ENCODE peak calls at places on chromosomes 11 and 22, in five cellular contexts. One of them, this sample, is unnamed.

GRCh38 chr11:95515379-95515778 is 274.2 kb downstream of the FAM76B start:
- DNase-seq in HCT116: no peak
- DNase-seq in H1: no peak
- DNase-seq in SK-N-SH: no peak
- DNase-seq in K562: no peak
- DNase-seq in this sample: no peak

GRCh38 chr22:31084811-31085492 is 3.8 kb downstream of the SMTN start:
- DNase-seq in HCT116: no peak
- DNase-seq in H1: peak; percentile 95
- DNase-seq in SK-N-SH: peak; percentile 96
- DNase-seq in K562: peak; percentile 88
- DNase-seq in this sample: no peak

GRCh38 chr22:20946080-20946986 is 20.7 kb upstream of the AIFM3 start:
- DNase-seq in HCT116: no peak
- DNase-seq in H1: no peak
- DNase-seq in SK-N-SH: no peak
- DNase-seq in K562: no peak
- DNase-seq in this sample: no peak

GRCh38 chr11:2459016-2459725 is 14.4 kb downstream of the KCNQ1 start:
- DNase-seq in HCT116: no peak
- DNase-seq in H1: no peak
- DNase-seq in SK-N-SH: peak; percentile 26
- DNase-seq in K562: no peak
- DNase-seq in this sample: no peak

GRCh38 chr11:128240546-128240945 is 346.8 kb downstream of the ETS1 start:
- DNase-seq in HCT116: no peak
- DNase-seq in H1: no peak
- DNase-seq in SK-N-SH: no peak
- DNase-seq in K562: no peak
- DNase-seq in this sample: no peak

GRCh38 chr11:73980001-73980960 is 2.4 kb downstream of the UCP2 start:
- DNase-seq in HCT116: no peak
- DNase-seq in H1: no peak
- DNase-seq in SK-N-SH: no peak
- DNase-seq in K562: peak; percentile 88
- DNase-seq in this sample: peak; percentile 65

GRCh38 chr22:24975813-24976341 is 23.4 kb downstream of the KIAA1671 start:
- DNase-seq in HCT116: no peak
- DNase-seq in H1: no peak
- DNase-seq in SK-N-SH: no peak
- DNase-seq in K562: no peak
- DNase-seq in this sample: no peak

GRCh38 chr11:124882339-124883071 is 15.2 kb downstream of the ROBO4 start:
- DNase-seq in HCT116: no peak
- DNase-seq in H1: no peak
- DNase-seq in SK-N-SH: no peak
- DNase-seq in K562: no peak
- DNase-seq in this sample: no peak

GRCh38 chr22:41831383-41831782 is 1.5 kb upstream of the SREBF2 start:
- DNase-seq in HCT116: no peak
- DNase-seq in H1: no peak
- DNase-seq in SK-N-SH: no peak
- DNase-seq in K562: no peak
- DNase-seq in this sample: no peak

GRCh38 chr11:120547871-120548681 is 36.5 kb downstream of the GRIK4 start:
- DNase-seq in HCT116: peak; percentile 75
- DNase-seq in H1: no peak
- DNase-seq in SK-N-SH: peak; percentile 90
- DNase-seq in K562: no peak
- DNase-seq in this sample: peak; percentile 89

GRCh38 chr22:45112136-45112879 is 51.4 kb upstream of the NUP50 start:
- DNase-seq in HCT116: no peak
- DNase-seq in H1: no peak
- DNase-seq in SK-N-SH: no peak
- DNase-seq in K562: no peak
- DNase-seq in this sample: no peak

GRCh38 chr22:29216873-29217666 is 11.4 kb downstream of the EMID1 start:
- DNase-seq in HCT116: no peak
- DNase-seq in H1: no peak
- DNase-seq in SK-N-SH: peak; percentile 22
- DNase-seq in K562: no peak
- DNase-seq in this sample: peak; percentile 37

GRCh38 chr22:36328635-36329216 is 59.0 kb downstream of the MYH9 start:
- DNase-seq in HCT116: no peak
- DNase-seq in H1: no peak
- DNase-seq in SK-N-SH: no peak
- DNase-seq in K562: peak; percentile 60
- DNase-seq in this sample: no peak

GRCh38 chr11:110513521-110514450 is 84.0 kb downstream of the FDX1 start:
- DNase-seq in HCT116: no peak
- DNase-seq in H1: no peak
- DNase-seq in SK-N-SH: no peak
- DNase-seq in K562: no peak
- DNase-seq in this sample: no peak

GRCh38 chr22:49269371-49269770 is 558.3 kb downstream of the BRD1 start:
- DNase-seq in HCT116: no peak
- DNase-seq in H1: peak; percentile 63
- DNase-seq in SK-N-SH: no peak
- DNase-seq in K562: no peak
- DNase-seq in this sample: no peak

GRCh38 chr22:37526376-37526775 is 7.2 kb upstream of the CARD10 start:
- DNase-seq in HCT116: no peak
- DNase-seq in H1: no peak
- DNase-seq in SK-N-SH: no peak
- DNase-seq in K562: no peak
- DNase-seq in this sample: no peak
- TF ChIP-seq JUND in HCT116: no peak
- TF ChIP-seq JUND in H1: no peak
- TF ChIP-seq JUND in SK-N-SH: no peak
- TF ChIP-seq JUND in K562: no peak
- TF ChIP-seq JUND in this sample: no peak

DNA sequence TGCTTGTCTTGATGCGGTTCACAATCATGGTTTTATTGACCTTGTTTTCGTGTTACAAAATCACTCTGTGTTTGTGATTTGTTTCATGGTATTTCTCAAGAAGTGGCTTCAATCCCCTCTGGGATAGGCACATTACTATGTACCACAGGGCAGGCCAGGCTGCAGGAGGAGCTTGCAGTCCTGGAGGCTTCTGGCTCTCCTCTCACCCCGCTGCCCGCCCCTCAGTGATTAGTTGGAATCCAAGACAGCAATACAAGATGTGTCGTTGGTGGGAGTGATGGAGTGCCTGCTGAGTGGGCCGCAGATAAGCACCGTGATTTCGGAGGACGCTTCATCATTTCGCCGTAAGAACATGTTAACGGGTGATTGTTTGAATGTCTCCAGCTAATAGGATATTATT is 384.4 kb downstream of the MIAT start:
- DNase-seq in HCT116: no peak
- DNase-seq in H1: no peak
- DNase-seq in SK-N-SH: no peak
- DNase-seq in K562: no peak
- DNase-seq in this sample: no peak
- TF ChIP-seq JUND in HCT116: no peak
- TF ChIP-seq JUND in H1: no peak
- TF ChIP-seq JUND in SK-N-SH: no peak
- TF ChIP-seq JUND in K562: no peak
- TF ChIP-seq JUND in this sample: no peak

GRCh38 chr11:117058761-117059233 is 39.4 kb downstream of the SIK3 start:
- DNase-seq in HCT116: no peak
- DNase-seq in H1: no peak
- DNase-seq in SK-N-SH: peak; percentile 38
- DNase-seq in K562: no peak
- DNase-seq in this sample: no peak
- TF ChIP-seq JUND in HCT116: no peak
- TF ChIP-seq JUND in H1: peak; percentile 46
- TF ChIP-seq JUND in SK-N-SH: peak; percentile 73
- TF ChIP-seq JUND in K562: no peak
- TF ChIP-seq JUND in this sample: no peak

GRCh38 chr11:3896644-3897043 is 41.2 kb downstream of the STIM1 start:
- DNase-seq in HCT116: no peak
- DNase-seq in H1: no peak
- DNase-seq in SK-N-SH: no peak
- DNase-seq in K562: no peak
- DNase-seq in this sample: no peak

GRCh38 chr11:3892156-3892555 is 36.7 kb downstream of the STIM1 start:
- DNase-seq in HCT116: no peak
- DNase-seq in H1: no peak
- DNase-seq in SK-N-SH: no peak
- DNase-seq in K562: peak; percentile 69
- DNase-seq in this sample: no peak

GRCh38 chr11:3893311-3893710 is 37.8 kb downstream of the STIM1 start:
- DNase-seq in HCT116: no peak
- DNase-seq in H1: no peak
- DNase-seq in SK-N-SH: no peak
- DNase-seq in K562: no peak
- DNase-seq in this sample: no peak

GRCh38 chr11:3891751-3892150 is 36.3 kb downstream of the STIM1 start:
- DNase-seq in HCT116: no peak
- DNase-seq in H1: no peak
- DNase-seq in SK-N-SH: no peak
- DNase-seq in K562: no peak
- DNase-seq in this sample: no peak

DNA sequence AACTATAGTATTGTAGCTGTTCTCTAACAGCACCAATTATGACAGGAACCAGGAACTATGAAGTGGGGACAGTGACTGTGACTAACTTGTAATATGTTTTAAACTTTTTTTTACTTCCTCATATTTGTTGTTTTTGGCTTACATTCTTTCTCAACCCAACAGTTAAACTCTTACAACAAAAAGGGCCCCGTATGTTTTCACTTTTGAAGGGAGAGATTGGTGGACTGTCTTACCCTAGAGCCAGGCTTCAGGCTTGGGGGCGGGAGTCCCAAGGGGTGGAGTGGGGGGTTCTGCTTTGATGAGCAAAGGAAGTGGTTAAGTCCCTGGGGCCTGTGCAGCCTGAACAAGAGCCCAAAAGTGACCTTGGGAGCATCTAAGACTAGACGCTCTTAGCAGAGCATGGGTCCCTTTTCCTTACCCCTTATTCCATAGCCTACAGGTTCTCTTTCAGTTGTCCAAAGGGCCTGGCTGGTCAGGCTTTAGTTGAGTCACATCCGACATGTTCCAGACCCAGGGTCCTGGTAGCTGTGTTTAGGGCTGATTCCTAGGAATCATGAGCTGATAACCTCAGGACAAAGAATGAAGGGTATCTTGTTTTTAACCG is 38.8 kb downstream of the STIM1 start:
- DNase-seq in HCT116: no peak
- DNase-seq in H1: no peak
- DNase-seq in SK-N-SH: no peak
- DNase-seq in K562: peak; percentile 56
- DNase-seq in this sample: no peak
- TF ChIP-seq JUND in HCT116: no peak
- TF ChIP-seq JUND in H1: no peak
- TF ChIP-seq JUND in SK-N-SH: no peak
- TF ChIP-seq JUND in K562: no peak
- TF ChIP-seq JUND in this sample: no peak

DNA sequence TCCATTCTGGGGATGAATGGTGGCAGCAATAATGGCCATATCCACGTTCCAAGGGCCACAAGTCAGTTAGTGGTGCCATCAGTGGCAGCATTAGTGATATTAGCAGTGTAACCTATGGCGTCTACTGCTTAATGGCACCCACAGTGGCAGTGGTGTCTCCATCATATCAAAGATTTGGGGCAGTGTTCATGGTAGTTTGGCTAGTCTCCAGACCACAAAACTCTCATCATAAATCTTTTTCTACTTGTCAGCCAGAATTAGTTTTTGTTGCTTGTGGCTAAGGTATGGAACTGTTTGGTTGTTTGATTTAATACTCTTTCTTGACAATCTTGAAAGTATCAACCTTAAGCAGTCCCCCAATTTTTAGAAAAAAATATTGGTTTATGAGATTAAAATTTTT is 45.1 kb upstream of the DEUP1 start:
- DNase-seq in HCT116: no peak
- DNase-seq in H1: no peak
- DNase-seq in SK-N-SH: no peak
- DNase-seq in K562: no peak
- DNase-seq in this sample: no peak
- TF ChIP-seq JUND in HCT116: no peak
- TF ChIP-seq JUND in H1: no peak
- TF ChIP-seq JUND in SK-N-SH: no peak
- TF ChIP-seq JUND in K562: no peak
- TF ChIP-seq JUND in this sample: no peak

GRCh38 chr22:34847072-34847471 is 218.9 kb upstream of the ISX start:
- DNase-seq in HCT116: no peak
- DNase-seq in H1: no peak
- DNase-seq in SK-N-SH: no peak
- DNase-seq in K562: no peak
- DNase-seq in this sample: no peak

GRCh38 chr22:34842630-34843029 is 223.3 kb upstream of the ISX start:
- DNase-seq in HCT116: no peak
- DNase-seq in H1: no peak
- DNase-seq in SK-N-SH: no peak
- DNase-seq in K562: no peak
- DNase-seq in this sample: no peak

GRCh38 chr22:34841911-34842310 is 224.0 kb upstream of the ISX start:
- DNase-seq in HCT116: no peak
- DNase-seq in H1: no peak
- DNase-seq in SK-N-SH: no peak
- DNase-seq in K562: no peak
- DNase-seq in this sample: no peak

GRCh38 chr22:34845391-34845790 is 220.6 kb upstream of the ISX start:
- DNase-seq in HCT116: no peak
- DNase-seq in H1: no peak
- DNase-seq in SK-N-SH: no peak
- DNase-seq in K562: no peak
- DNase-seq in this sample: no peak

DNA sequence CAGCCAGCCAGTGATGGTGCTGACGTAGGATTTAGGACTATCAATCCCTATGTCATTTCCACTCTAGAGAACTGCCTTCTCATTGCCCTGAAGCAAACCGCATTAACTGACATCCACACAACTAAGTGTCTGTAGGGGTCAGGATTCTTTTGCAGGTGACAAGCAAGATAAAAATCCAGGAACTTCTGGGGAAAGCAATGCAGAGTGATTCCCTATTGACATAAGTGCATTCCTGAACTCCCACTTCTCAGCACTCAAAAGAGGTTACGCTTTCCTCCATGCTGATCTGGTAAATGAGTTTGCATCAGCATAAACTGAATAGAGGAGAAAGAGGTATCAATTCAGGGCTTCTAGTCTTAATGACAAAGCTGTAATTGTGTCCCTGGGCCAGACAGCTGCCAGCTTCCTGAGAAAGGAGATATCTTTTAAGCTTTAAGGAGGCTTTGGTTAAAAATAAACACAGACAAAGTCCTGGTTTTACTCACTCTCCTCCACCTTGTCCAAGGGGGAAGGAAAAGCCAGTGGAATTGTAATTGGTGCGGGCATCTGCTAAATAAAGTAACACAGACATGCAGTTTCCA is 224.5 kb upstream of the ISX start:
- DNase-seq in HCT116: no peak
- DNase-seq in H1: no peak
- DNase-seq in SK-N-SH: no peak
- DNase-seq in K562: no peak
- DNase-seq in this sample: no peak
- TF ChIP-seq JUND in HCT116: no peak
- TF ChIP-seq JUND in H1: peak; percentile 9
- TF ChIP-seq JUND in SK-N-SH: no peak
- TF ChIP-seq JUND in K562: no peak
- TF ChIP-seq JUND in this sample: no peak